ENCODE peak calls at places on chromosomes 7 and 10, in nine cellular contexts. S, U, R, P, V, Z, G, H and N are unnamed samples.

GRCh38 chr7:16646427-16647081 is 573 bp downstream of the BZW2 start:
- DNase-seq in P (no peak), R (no peak), G (peak; percentile 25), U (no peak), H (no peak), S (no peak), Z (no peak), V (no peak), N (no peak)

GRCh38 chr10:104351067-104351681 is 2.5 kb upstream of the CFAP58 start:
- DNase-seq in G (peak; percentile 76), Z (no peak), V (no peak), U (no peak), S (peak; percentile 51), H (no peak), P (peak; percentile 32), R (no peak), N (no peak)

GRCh38 chr7:12721286-12721830 is 33.9 kb downstream of the ARL4A start:
- DNase-seq in P (no peak), H (no peak), G (no peak), Z (no peak), S (no peak), U (no peak), R (no peak), V (no peak), N (no peak)

GRCh38 chr7:80783177-80783687 is 135.6 kb downstream of the SEMA3C start:
- DNase-seq in Z (no peak), U (no peak), G (no peak), V (no peak), P (no peak), H (no peak), S (no peak), R (no peak), N (no peak)

GRCh38 chr10:98400482-98400881 is 14.5 kb downstream of the PYROXD2 start:
- DNase-seq in S (peak; percentile 36), U (no peak), Z (no peak), P (no peak), G (no peak), H (no peak), R (no peak), V (no peak), N (no peak)

GRCh38 chr7:3649250-3649649 is 348.2 kb downstream of the SDK1 start:
- DNase-seq in H (no peak), R (no peak), U (no peak), V (no peak), Z (no peak), G (peak; percentile 13), P (no peak), S (peak; percentile 16), N (no peak)

GRCh38 chr7:50497068-50497642 is 47.0 kb upstream of the FIGNL1 start:
- DNase-seq in P (no peak), Z (peak; percentile 29), R (no peak), U (no peak), H (no peak), S (peak; percentile 86), V (no peak), G (no peak), N (no peak)

GRCh38 chr7:116670409-116671036 is 1.5 kb upstream of the MET start:
- DNase-seq in H (no peak), U (no peak), R (no peak), G (no peak), S (peak; percentile 18), Z (no peak), V (no peak), P (no peak), N (no peak)

GRCh38 chr7:138089080-138089901 is 13.0 kb downstream of the AKR1D1 start:
- DNase-seq in S (peak; percentile 70), V (no peak), U (no peak), G (peak; percentile 77), Z (no peak), R (no peak), P (no peak), H (no peak), N (no peak)

GRCh38 chr10:124792998-124793352 is 1.3 kb upstream of the EEF1AKMT2 start:
- DNase-seq in V (no peak), Z (no peak), P (no peak), R (no peak), H (no peak), S (no peak), G (no peak), U (no peak), N (no peak)

GRCh38 chr10:124791378-124792348 is at the start of gene EEF1AKMT2:
- DNase-seq in H (peak; percentile 79), U (peak; percentile 61), Z (peak; percentile 64), G (peak; percentile 79), R (peak; percentile 96), V (peak; percentile 42), P (peak; percentile 59), S (peak; percentile 84), N (peak; percentile 91)
- TF ChIP-seq CTCF in H (peak; percentile 39), U (peak; percentile 12), Z (no peak), G (no peak), R (peak; percentile 50), V (no peak), P (peak; percentile 54), S (no peak), N (no peak)

GRCh38 chr7:77826300-77826699 is 27.7 kb downstream of the PHTF2 start:
- DNase-seq in P (no peak), V (no peak), S (no peak), G (no peak), H (no peak), U (no peak), Z (no peak), R (no peak), N (no peak)
- TF ChIP-seq CTCF in P (no peak), V (no peak), S (no peak), G (no peak), H (no peak), U (no peak), Z (no peak), R (no peak), N (no peak)

GRCh38 chr7:15007507-15007906 is 105.0 kb upstream of the DGKB start:
- DNase-seq in V (peak; percentile 12), Z (no peak), S (peak; percentile 10), H (no peak), G (peak; percentile 53), R (peak; percentile 58), P (no peak), U (no peak), N (peak; percentile 14)
- TF ChIP-seq CTCF in V (peak; percentile 55), Z (peak; percentile 22), S (peak; percentile 47), H (no peak), G (peak; percentile 72), R (peak; percentile 60), P (no peak), U (peak; percentile 20), N (peak; percentile 19)

GRCh38 chr7:41316410-41316809 is 386.5 kb downstream of the INHBA start:
- DNase-seq in U (no peak), Z (no peak), G (no peak), R (no peak), H (no peak), P (no peak), V (no peak), S (no peak), N (no peak)

GRCh38 chr7:41319601-41320000 is 383.3 kb downstream of the INHBA start:
- DNase-seq in Z (no peak), U (no peak), P (no peak), H (no peak), G (no peak), S (no peak), V (no peak), R (no peak), N (no peak)

GRCh38 chr7:41312235-41312634 is 390.7 kb downstream of the INHBA start:
- DNase-seq in U (no peak), R (no peak), V (no peak), Z (no peak), H (no peak), G (no peak), P (no peak), S (no peak), N (no peak)

GRCh38 chr7:41313171-41313570 is 389.7 kb downstream of the INHBA start:
- DNase-seq in Z (no peak), R (no peak), U (no peak), V (no peak), H (no peak), G (no peak), P (no peak), S (no peak), N (no peak)

GRCh38 chr7:41315764-41316163 is 387.1 kb downstream of the INHBA start:
- DNase-seq in G (no peak), R (peak; percentile 11), V (no peak), H (no peak), P (no peak), Z (no peak), S (no peak), U (no peak), N (no peak)
- TF ChIP-seq CTCF in G (peak; percentile 64), R (peak; percentile 50), V (peak; percentile 56), H (peak; percentile 53), P (no peak), Z (peak; percentile 20), S (peak; percentile 21), U (peak; percentile 10), N (no peak)

GRCh38 chr10:123245264-123245663 is 91.1 kb downstream of the BUB3 start:
- DNase-seq in P (no peak), H (no peak), Z (no peak), S (no peak), R (peak; percentile 4), U (no peak), G (no peak), V (no peak), N (no peak)
- TF ChIP-seq CTCF in P (no peak), H (no peak), Z (no peak), S (no peak), R (peak; percentile 27), U (peak; percentile 40), G (peak; percentile 20), V (no peak), N (no peak)